ENCODE peak calls at places on chromosomes 13 and 19, in six cellular contexts. C is neural progenitor cell, Y is IMR-90, J is lung, B is aorta, H is cardiac muscle cell. K is an unnamed sample.

GRCh38 chr19:39246951-39247669 is 1.5 kb downstream of the IFNL4 start:
- DNase-seq in C (peak; percentile 59), Y (no peak), J (no peak), B (no peak), H (peak; percentile 40), K (no peak)

GRCh38 chr19:3759482-3760254 is 1.8 kb downstream of the APBA3 start:
- DNase-seq in C (no peak), Y (no peak), J (no peak), B (no peak), H (no peak), K (no peak)

GRCh38 chr19:50331187-50332013 is 2.2 kb upstream of the KCNC3 start:
- DNase-seq in C (peak; percentile 64), Y (no peak), J (no peak), B (no peak), H (no peak), K (no peak)

GRCh38 chr13:73273737-73274136 is 214.9 kb downstream of the KLF5 start:
- DNase-seq in C (no peak), Y (peak; percentile 89), J (no peak), B (no peak), H (peak; percentile 57), K (no peak)

GRCh38 chr19:48872884-48873475 is 759 bp downstream of the PPP1R15A start:
- DNase-seq in C (peak; percentile 89), Y (peak; percentile 94), J (peak; percentile 89), B (peak; percentile 92), H (peak; percentile 96), K (peak; percentile 90)

GRCh38 chr13:24683833-24684599 is 3.8 kb downstream of the ATP12A start:
- DNase-seq in C (peak; percentile 88), Y (peak; percentile 23), J (peak; percentile 50), B (no peak), H (peak; percentile 64), K (peak; percentile 92)

GRCh38 chr19:15900504-15900903 is 2.6 kb upstream of the CYP4F2 start:
- DNase-seq in C (no peak), Y (no peak), J (no peak), B (no peak), H (no peak), K (no peak)

GRCh38 chr19:33698576-33699435 is 77.1 kb downstream of the CHST8 start:
- DNase-seq in C (no peak), Y (no peak), J (no peak), B (peak; percentile 24), H (no peak), K (no peak)

GRCh38 chr19:58569943-58570670 is 3.0 kb downstream of the MZF1 start:
- DNase-seq in C (no peak), Y (no peak), J (no peak), B (peak; percentile 37), H (no peak), K (no peak)

GRCh38 chr13:48896312-48896711 is 79.4 kb upstream of the FNDC3A start:
- DNase-seq in C (no peak), Y (peak; percentile 87), J (no peak), B (no peak), H (peak; percentile 49), K (no peak)

GRCh38 chr19:39833464-39834286 is at the start of gene DYRK1B:
- DNase-seq in C (peak; percentile 99), Y (peak; percentile 96), J (peak; percentile 98), B (peak; percentile 99), H (peak; percentile 99), K (peak; percentile 11)

GRCh38 chr19:55678121-55678671 is 3.2 kb downstream of the EPN1 start:
- DNase-seq in C (no peak), Y (no peak), J (no peak), B (peak; percentile 82), H (no peak), K (no peak)

GRCh38 chr13:87671824-87672603 is 843 bp downstream of the SLITRK5 start:
- DNase-seq in C (peak; percentile 62), Y (no peak), J (no peak), B (peak; percentile 47), H (no peak), K (peak; percentile 71)

GRCh38 chr19:16022681-16023557 is 53.4 kb upstream of the TPM4 start:
- DNase-seq in C (no peak), Y (no peak), J (no peak), B (no peak), H (no peak), K (no peak)

GRCh38 chr19:10339380-10339960 is at the start of gene ICAM3:
- DNase-seq in C (no peak), Y (no peak), J (peak; percentile 49), B (no peak), H (no peak), K (no peak)

GRCh38 chr19:15180451-15181390 is 20.1 kb downstream of the NOTCH3 start:
- DNase-seq in C (peak; percentile 47), Y (no peak), J (peak; percentile 60), B (peak; percentile 53), H (no peak), K (no peak)

GRCh38 chr19:33609353-33609752 is 12.4 kb upstream of the CHST8 start:
- DNase-seq in C (no peak), Y (no peak), J (no peak), B (no peak), H (no peak), K (no peak)

GRCh38 chr13:50299546-50300249 is 284.5 kb downstream of the KCNRG start:
- DNase-seq in C (no peak), Y (no peak), J (no peak), B (no peak), H (no peak), K (no peak)

GRCh38 chr19:51971624-51972023 is 15.0 kb downstream of the ZNF350 start:
- DNase-seq in C (peak; percentile 9), Y (peak; percentile 13), J (no peak), B (no peak), H (peak; percentile 22), K (no peak)

GRCh38 chr13:51729853-51730553 is 74.0 kb downstream of the DHRS12 start:
- DNase-seq in C (no peak), Y (peak; percentile 90), J (no peak), B (peak; percentile 76), H (peak; percentile 88), K (peak; percentile 44)

DNA sequence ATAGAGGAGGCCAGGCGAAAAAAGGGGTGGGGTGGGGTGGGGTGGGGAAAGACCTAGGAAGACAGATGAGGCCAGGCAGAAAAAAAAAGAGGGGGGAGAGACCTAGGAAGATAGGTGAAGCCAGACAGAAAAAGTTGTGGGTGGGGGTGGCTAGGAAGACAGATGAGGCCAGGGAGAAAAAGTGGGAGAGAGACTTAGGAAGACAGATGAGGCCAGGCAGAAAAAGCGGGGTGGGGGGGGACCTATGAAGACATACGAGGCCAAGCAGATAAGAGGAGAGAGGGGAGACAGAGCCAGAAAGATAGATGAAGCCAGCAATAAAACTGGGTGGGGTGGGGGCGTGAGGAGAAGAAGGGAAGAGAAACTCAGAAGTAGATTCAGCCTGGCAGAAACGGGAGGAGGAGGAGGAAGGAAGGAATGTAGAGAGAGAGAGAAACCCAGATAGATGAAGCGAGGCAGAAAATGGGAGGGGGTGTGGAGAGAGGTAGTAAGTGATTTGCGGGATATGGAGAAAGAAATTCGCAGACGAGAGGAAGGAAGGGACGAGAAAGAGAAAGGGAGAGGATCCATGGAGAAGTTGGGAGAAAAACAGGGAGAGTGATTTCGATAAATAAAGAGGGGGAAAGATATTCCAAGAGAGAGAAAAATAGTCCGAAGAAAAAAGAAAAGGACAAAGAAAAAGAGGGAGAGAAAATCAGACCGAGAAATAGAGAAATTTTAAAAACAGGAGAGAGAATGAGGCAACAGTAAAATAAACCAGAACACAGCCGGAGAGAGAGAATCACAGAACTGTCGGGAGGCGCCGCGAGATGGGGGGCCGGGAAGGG is 12.2 kb upstream of the CACNG6 start:
- DNase-seq in C (no peak), Y (no peak), J (no peak), B (no peak), H (no peak), K (no peak)
- H3K4me3 ChIP-seq in C (peak overlapping the region; percentile 68), Y (no peak overlapping the region), J (no peak overlapping the region), B (no peak overlapping the region), H (peak overlapping the region; percentile 23), K (peak overlapping the region; percentile 46)

DNA sequence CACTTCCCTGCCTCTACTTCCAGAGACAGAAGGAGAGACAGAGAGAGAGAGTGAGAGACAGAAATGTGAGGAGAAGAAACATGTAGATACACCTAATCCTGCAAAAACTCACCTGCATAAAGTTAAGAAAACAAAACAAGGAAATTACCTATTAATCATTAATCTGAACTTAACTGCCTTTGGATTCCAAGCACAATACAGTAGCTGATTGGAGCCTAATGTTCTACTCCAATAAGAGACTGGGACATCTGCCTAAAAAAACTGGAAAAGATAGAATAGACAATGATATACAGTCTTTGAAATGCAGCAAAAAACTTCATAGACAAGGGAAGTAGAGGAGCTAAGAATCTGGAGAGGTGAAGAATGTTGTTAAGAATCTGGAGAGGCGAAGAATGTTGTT is 910.2 kb upstream of the SLC10A2 start:
- DNase-seq in C (no peak), Y (no peak), J (no peak), B (no peak), H (no peak), K (no peak)
- H3K4me1 ChIP-seq in C (no peaks in the 10 kb centered on the region), Y (no peaks in the 10 kb centered on the region), J (no peaks in the 10 kb centered on the region), B (no peaks in the 10 kb centered on the region), H (no peaks in the 10 kb centered on the region), K (no peaks in the 10 kb centered on the region)

GRCh38 chr19:6425732-6426686 is 1.4 kb upstream of the KHSRP start:
- DNase-seq in C (no peak), Y (no peak), J (no peak), B (no peak), H (no peak), K (no peak)
- H3K4me3 ChIP-seq in C (no peak overlapping the region), Y (no peak overlapping the region), J (no peak overlapping the region), B (no peak overlapping the region), H (no peak overlapping the region), K (peak overlapping the region; percentile 11)

GRCh38 chr19:18841400-18841799 is 9.6 kb downstream of the UPF1 start:
- DNase-seq in C (no peak), Y (no peak), J (no peak), B (no peak), H (no peak), K (no peak)
- H3K4me1 ChIP-seq in C (peaks cover 16% of the 10 kb centered on the region), Y (peaks cover 30% of the 10 kb centered on the region), J (peaks cover 11% of the 10 kb centered on the region), B (no peaks in the 10 kb centered on the region), H (peaks cover 15% of the 10 kb centered on the region), K (no peaks in the 10 kb centered on the region)

DNA sequence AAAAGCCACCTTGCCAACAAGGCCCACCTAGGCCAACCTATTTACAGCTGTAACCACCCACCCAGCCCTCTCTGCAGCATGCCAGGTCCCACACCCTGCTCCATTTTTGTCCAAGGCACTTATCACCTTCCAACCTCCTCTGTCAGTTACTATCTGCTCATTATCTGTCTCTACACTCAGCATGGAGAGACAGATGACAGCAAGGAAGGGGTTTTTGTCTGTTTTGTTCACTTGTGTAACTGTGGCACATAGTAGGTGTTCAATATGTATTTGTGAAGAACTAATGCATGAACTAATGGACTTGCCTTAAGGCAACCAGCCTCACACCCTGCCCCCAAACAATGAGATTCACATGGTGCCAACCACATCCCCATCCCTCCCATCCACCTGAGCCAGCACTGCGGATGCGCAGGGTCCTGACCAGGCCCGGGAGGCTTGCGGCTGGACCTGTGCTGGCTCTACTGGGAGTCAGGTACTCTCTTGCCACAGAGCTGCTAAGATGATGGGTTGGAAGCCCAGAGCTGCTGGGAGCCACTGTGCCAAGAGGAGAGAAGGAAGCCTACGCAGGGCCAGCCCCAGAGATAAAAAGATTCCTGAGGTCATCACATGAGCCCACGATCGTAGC is 17.2 kb downstream of the DEDD2 start:
- DNase-seq in C (no peak), Y (no peak), J (no peak), B (peak; percentile 43), H (no peak), K (no peak)
- H3K4me3 ChIP-seq in C (no peak overlapping the region), Y (no peak overlapping the region), J (no peak overlapping the region), B (no peak overlapping the region), H (no peak overlapping the region), K (no peak overlapping the region)